ENCODE peak calls at places on chromosomes 12 and 14, in four cellular contexts. One of them, this sample, is unnamed.

GRCh38 chr14:36518586-36519430 is 1.2 kb downstream of the NKX2-1 start:
- DNase-seq in testis: no peak
- DNase-seq in heart left ventricle: no peak
- DNase-seq in CD4-positive, alpha-beta memory T cell: no peak
- DNase-seq in this sample: no peak

GRCh38 chr12:116687888-116688287 is 50.0 kb downstream of the SPRING1 start:
- DNase-seq in testis: peak; percentile 59
- DNase-seq in heart left ventricle: peak; percentile 54
- DNase-seq in CD4-positive, alpha-beta memory T cell: no peak
- DNase-seq in this sample: peak; percentile 22

GRCh38 chr12:69154585-69155363 is 84.6 kb upstream of the CPSF6 start:
- DNase-seq in testis: peak; percentile 85
- DNase-seq in heart left ventricle: peak; percentile 47
- DNase-seq in CD4-positive, alpha-beta memory T cell: peak; percentile 79
- DNase-seq in this sample: peak; percentile 80

GRCh38 chr12:108371801-108372344 is 32.8 kb upstream of the CMKLR1 start:
- DNase-seq in testis: no peak
- DNase-seq in heart left ventricle: no peak
- DNase-seq in CD4-positive, alpha-beta memory T cell: no peak
- DNase-seq in this sample: no peak

GRCh38 chr12:24133385-24133784 is 183.9 kb upstream of the SOX5 start:
- DNase-seq in testis: no peak
- DNase-seq in heart left ventricle: no peak
- DNase-seq in CD4-positive, alpha-beta memory T cell: no peak
- DNase-seq in this sample: no peak

GRCh38 chr14:67413806-67414769 is 2.1 kb upstream of the PLEK2 start:
- DNase-seq in testis: no peak
- DNase-seq in heart left ventricle: peak; percentile 56
- DNase-seq in CD4-positive, alpha-beta memory T cell: no peak
- DNase-seq in this sample: no peak

GRCh38 chr12:103205906-103206305 is 248.4 kb downstream of the ASCL1 start:
- DNase-seq in testis: no peak
- DNase-seq in heart left ventricle: no peak
- DNase-seq in CD4-positive, alpha-beta memory T cell: no peak
- DNase-seq in this sample: no peak

GRCh38 chr12:132631357-132632065 is 12.9 kb downstream of the P2RX2 start:
- DNase-seq in testis: no peak
- DNase-seq in heart left ventricle: no peak
- DNase-seq in CD4-positive, alpha-beta memory T cell: no peak
- DNase-seq in this sample: no peak

GRCh38 chr12:21819236-21819635 is 44.7 kb upstream of the KCNJ8 start:
- DNase-seq in testis: no peak
- DNase-seq in heart left ventricle: no peak
- DNase-seq in CD4-positive, alpha-beta memory T cell: no peak
- DNase-seq in this sample: no peak

GRCh38 chr12:27549801-27550652 is 26.0 kb downstream of the PPFIBP1 start:
- DNase-seq in testis: peak; percentile 93
- DNase-seq in heart left ventricle: peak; percentile 91
- DNase-seq in CD4-positive, alpha-beta memory T cell: no peak
- DNase-seq in this sample: peak; percentile 74

GRCh38 chr12:94282675-94283074 is 134.3 kb downstream of the PLXNC1 start:
- DNase-seq in testis: no peak
- DNase-seq in heart left ventricle: no peak
- DNase-seq in CD4-positive, alpha-beta memory T cell: peak; percentile 71
- DNase-seq in this sample: peak; percentile 34

GRCh38 chr12:111842556-111843396 is 748 bp downstream of the MAPKAPK5 start:
- DNase-seq in testis: peak; percentile 37
- DNase-seq in heart left ventricle: no peak
- DNase-seq in CD4-positive, alpha-beta memory T cell: peak; percentile 58
- DNase-seq in this sample: peak; percentile 75

GRCh38 chr12:40745386-40745785 is 53.1 kb downstream of the CNTN1 start:
- DNase-seq in testis: no peak
- DNase-seq in heart left ventricle: no peak
- DNase-seq in CD4-positive, alpha-beta memory T cell: no peak
- DNase-seq in this sample: no peak

GRCh38 chr12:1474059-1474537 is 120.3 kb downstream of the FBXL14 start:
- DNase-seq in testis: no peak
- DNase-seq in heart left ventricle: no peak
- DNase-seq in CD4-positive, alpha-beta memory T cell: no peak
- DNase-seq in this sample: no peak

GRCh38 chr12:29039013-29039412 is 110.1 kb upstream of the FAR2 start:
- DNase-seq in testis: no peak
- DNase-seq in heart left ventricle: no peak
- DNase-seq in CD4-positive, alpha-beta memory T cell: no peak
- DNase-seq in this sample: no peak

GRCh38 chr12:115388139-115388538 is 704.2 kb upstream of the TBX3 start:
- DNase-seq in testis: no peak
- DNase-seq in heart left ventricle: no peak
- DNase-seq in CD4-positive, alpha-beta memory T cell: no peak
- DNase-seq in this sample: no peak

GRCh38 chr12:120940799-120941198 is 36.6 kb upstream of the SPPL3 start:
- DNase-seq in testis: no peak
- DNase-seq in heart left ventricle: no peak
- DNase-seq in CD4-positive, alpha-beta memory T cell: no peak
- DNase-seq in this sample: no peak

GRCh38 chr12:129200576-129200975 is 347.3 kb downstream of the GLT1D1 start:
- DNase-seq in testis: no peak
- DNase-seq in heart left ventricle: no peak
- DNase-seq in CD4-positive, alpha-beta memory T cell: no peak
- DNase-seq in this sample: no peak
- H3K4me1 ChIP-seq in testis: no peaks in the 10 kb centered on the region
- H3K4me1 ChIP-seq in heart left ventricle: no peaks in the 10 kb centered on the region
- H3K4me1 ChIP-seq in CD4-positive, alpha-beta memory T cell: no peaks in the 10 kb centered on the region
- H3K4me1 ChIP-seq in this sample: peaks cover 3% of the 10 kb centered on the region

DNA sequence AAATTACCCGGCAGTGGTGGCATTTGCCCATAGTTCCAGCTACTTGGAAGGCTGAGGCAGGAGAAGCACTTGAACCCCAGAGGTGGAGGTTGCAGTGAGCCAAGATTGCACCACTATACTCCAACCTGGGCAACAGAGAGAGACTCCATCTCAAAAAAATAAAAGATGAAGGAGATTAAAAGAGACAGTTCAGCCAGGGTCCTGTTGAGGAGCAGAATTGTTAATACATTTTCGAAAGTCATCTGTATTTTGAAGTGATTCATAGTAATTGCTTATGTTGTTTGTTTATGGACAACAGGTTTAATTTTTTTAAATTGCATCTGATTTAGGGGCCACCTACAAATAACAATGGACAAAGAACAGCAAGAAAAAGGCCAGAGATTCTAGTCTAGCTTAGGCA is 112.9 kb downstream of the DIP2B start:
- DNase-seq in testis: no peak
- DNase-seq in heart left ventricle: no peak
- DNase-seq in CD4-positive, alpha-beta memory T cell: no peak
- DNase-seq in this sample: no peak
- H3K4me1 ChIP-seq in testis: peaks cover 23% of the 10 kb centered on the region
- H3K4me1 ChIP-seq in heart left ventricle: peaks cover 65% of the 10 kb centered on the region
- H3K4me1 ChIP-seq in CD4-positive, alpha-beta memory T cell: peaks cover 21% of the 10 kb centered on the region
- H3K4me1 ChIP-seq in this sample: peaks cover 60% of the 10 kb centered on the region

GRCh38 chr12:52203126-52203921 is 11.5 kb upstream of the KRT80 start:
- DNase-seq in testis: no peak
- DNase-seq in heart left ventricle: peak; percentile 57
- DNase-seq in CD4-positive, alpha-beta memory T cell: no peak
- DNase-seq in this sample: peak; percentile 78
- H3K4me1 ChIP-seq in testis: no peaks in the 10 kb centered on the region
- H3K4me1 ChIP-seq in heart left ventricle: peaks cover 32% of the 10 kb centered on the region
- H3K4me1 ChIP-seq in CD4-positive, alpha-beta memory T cell: no peaks in the 10 kb centered on the region
- H3K4me1 ChIP-seq in this sample: no peaks in the 10 kb centered on the region

GRCh38 chr14:100401031-100401692 is 78.0 kb downstream of the SLC25A47 start:
- DNase-seq in testis: no peak
- DNase-seq in heart left ventricle: no peak
- DNase-seq in CD4-positive, alpha-beta memory T cell: no peak
- DNase-seq in this sample: no peak
- H3K4me1 ChIP-seq in testis: no peaks in the 10 kb centered on the region
- H3K4me1 ChIP-seq in heart left ventricle: no peaks in the 10 kb centered on the region
- H3K4me1 ChIP-seq in CD4-positive, alpha-beta memory T cell: peaks cover 16% of the 10 kb centered on the region
- H3K4me1 ChIP-seq in this sample: peaks cover 48% of the 10 kb centered on the region